ENCODE peak calls at places on chromosomes 11 and 22, in eight cellular contexts. G, R, C, Y, O, M, N and W are unnamed samples.

GRCh38 chr22:27114186-27114585 is 456.8 kb downstream of the MIAT start:
- DNase-seq in G (no peak), M (no peak), Y (no peak), N (no peak), R (no peak), O (no peak), C (no peak), W (no peak)

GRCh38 chr11:28384418-28384817 is 276.2 kb downstream of the METTL15 start:
- DNase-seq in R (no peak), G (no peak), Y (peak), N (no peak), C (no peak), O (no peak), M (peak), W (peak)

GRCh38 chr11:44749160-44749559 is 22.4 kb downstream of the TSPAN18 start:
- DNase-seq in G (no peak), O (no peak), R (no peak), Y (no peak), C (no peak), N (no peak), M (no peak), W (peak)

GRCh38 chr22:21738966-21739365 is 3.4 kb upstream of the YPEL1 start:
- DNase-seq in O (no peak), Y (no peak), C (no peak), N (no peak), R (no peak), M (no peak), G (no peak), W (no peak)

GRCh38 chr11:2816941-2817421 is 68.6 kb downstream of the CDKN1C start:
- DNase-seq in G (no peak), Y (peak), C (no peak), O (no peak), R (no peak), N (no peak), M (no peak), W (peak)

GRCh38 chr11:34565417-34566208 is 52.0 kb upstream of the ELF5 start:
- DNase-seq in N (peak), G (no peak), M (no peak), Y (no peak), R (peak), C (peak), O (no peak), W (no peak)

GRCh38 chr22:27260087-27260730 is 541.3 kb downstream of the MN1 start:
- DNase-seq in G (peak), M (no peak), C (peak), N (no peak), R (peak), Y (no peak), O (no peak), W (no peak)

GRCh38 chr11:45180158-45180887 is 33.9 kb downstream of the PRDM11 start:
- DNase-seq in R (peak), Y (peak), N (peak), G (peak), M (peak), C (peak), O (no peak), W (peak)

GRCh38 chr11:76598426-76598839 is 72.1 kb downstream of the LRRC32 start:
- DNase-seq in O (no peak), M (peak), Y (peak), N (peak), R (peak), G (peak), C (peak), W (no peak)

GRCh38 chr11:47899801-47900200 is 51.7 kb upstream of the NUP160 start:
- DNase-seq in Y (no peak), G (no peak), O (no peak), N (no peak), R (no peak), M (no peak), C (no peak), W (no peak)

GRCh38 chr22:39723899-39724351 is 153.4 kb downstream of the CACNA1I start:
- DNase-seq in Y (peak), M (peak), R (no peak), G (no peak), C (no peak), N (no peak), O (no peak), W (no peak)

GRCh38 chr22:42919199-42919598 is 62.1 kb upstream of the ARFGAP3 start:
- DNase-seq in C (no peak), N (no peak), R (no peak), Y (no peak), O (no peak), G (no peak), M (peak), W (peak)

GRCh38 chr22:29071261-29072045 is 1.4 kb upstream of the KREMEN1 start:
- DNase-seq in M (no peak), C (peak), N (peak), Y (no peak), O (no peak), R (peak), G (peak), W (peak)

GRCh38 chr11:91244921-91245320 is 979.7 kb upstream of the FAT3 start:
- DNase-seq in C (no peak), O (no peak), N (no peak), R (no peak), M (no peak), Y (no peak), G (peak), W (no peak)

GRCh38 chr22:43482310-43482625 is 70.5 kb downstream of the MPPED1 start:
- DNase-seq in M (no peak), R (no peak), Y (no peak), O (no peak), G (no peak), N (no peak), C (no peak), W (no peak)

GRCh38 chr11:18203723-18204122 is 31.1 kb downstream of the MRGPRX4 start:
- DNase-seq in Y (peak), R (peak), M (no peak), O (no peak), G (peak), C (peak), N (peak), W (no peak)

GRCh38 chr11:80330302-80330701 is 889.5 kb upstream of the TENM4 start:
- DNase-seq in N (no peak), G (no peak), Y (peak), R (no peak), C (no peak), M (no peak), O (no peak), W (no peak)

GRCh38 chr11:30282289-30282631 is 40.6 kb upstream of the ARL14EP start:
- DNase-seq in N (no peak), C (no peak), G (no peak), Y (no peak), M (no peak), R (no peak), O (no peak), W (no peak)

GRCh38 chr22:33328789-33329296 is 270.7 kb upstream of the SYN3 start:
- DNase-seq in N (no peak), C (no peak), G (no peak), R (no peak), Y (peak), M (peak), O (no peak), W (peak)

GRCh38 chr11:120662071-120662611 is 150.6 kb downstream of the GRIK4 start:
- DNase-seq in O (no peak), M (no peak), C (no peak), R (no peak), N (no peak), Y (no peak), G (no peak), W (no peak)

GRCh38 chr11:80103149-80103859 is 662.5 kb upstream of the TENM4 start:
- DNase-seq in Y (peak), C (no peak), G (no peak), M (peak), N (no peak), O (no peak), R (no peak), W (peak)